ENCODE peak calls at places on chromosomes 11 and 22, in nine cellular contexts. W is stimulated activated CD4-positive, alpha-beta T cell treated with anti-CD3 and anti-CD28 coated beads, Interleukin-4, amount 100 ng/mL, for 24 hours; N is D341Med; Q is stimulated activated CD8-positive, alpha-beta memory T cell treated with anti-CD3 and anti-CD28 coated beads, Interleukin-4, amount 100 ng/mL, for 24 hours; Z is kidney glomerular epithelial cell; U is Right ventricle myocardium superior; M is Peyer's patch; L is HFFc6; J is left cardiac atrium. S is an unnamed sample.

GRCh38 chr11:104682241-104682640 is 216.0 kb downstream of the CASP12 start:
- DNase-seq in U (no peak), Q (no peak), Z (no peak), M (no peak), J (no peak), N (no peak), L (no peak), W (no peak), S (no peak)

GRCh38 chr11:34155759-34156062 is 50.3 kb downstream of the NAT10 start:
- DNase-seq in J (no peak), M (no peak), L (no peak), Q (no peak), Z (no peak), N (no peak), U (no peak), W (no peak), S (no peak)

GRCh38 chr11:65436412-65437032 is 13.9 kb downstream of the NEAT1 start:
- DNase-seq in W (no peak), M (no peak), J (peak), L (no peak), N (no peak), U (peak), Z (no peak), Q (no peak), S (no peak)

GRCh38 chr11:100740440-100740839 is 53.4 kb downstream of the ARHGAP42 start:
- DNase-seq in Q (no peak), M (no peak), N (no peak), W (no peak), U (no peak), L (no peak), Z (peak), J (no peak), S (no peak)

GRCh38 chr11:34516247-34517040 is 2.9 kb upstream of the ELF5 start:
- DNase-seq in W (no peak), L (no peak), Q (no peak), J (no peak), M (no peak), N (no peak), U (no peak), Z (no peak), S (no peak)

GRCh38 chr11:19938051-19938856 is 222.0 kb downstream of the DBX1 start:
- DNase-seq in Z (no peak), L (peak), M (peak), N (peak), Q (peak), U (peak), J (peak), W (peak), S (no peak)

GRCh38 chr11:65852508-65853248 is 5.3 kb downstream of the CFL1 start:
- DNase-seq in J (no peak), Q (no peak), M (peak), W (no peak), N (no peak), L (no peak), U (no peak), Z (no peak), S (no peak)

GRCh38 chr22:19663821-19664325 is 50.4 kb upstream of the SEPTIN5 start:
- DNase-seq in N (peak), Z (no peak), Q (no peak), L (no peak), J (peak), W (no peak), M (no peak), U (peak), S (no peak)

GRCh38 chr22:17106785-17107546 is 14.2 kb downstream of the TMEM121B start:
- DNase-seq in Z (no peak), Q (peak), J (no peak), N (no peak), L (no peak), U (peak), W (peak), M (peak), S (no peak)

GRCh38 chr11:122229078-122229477 is 113.1 kb upstream of the BLID start:
- DNase-seq in N (no peak), J (no peak), L (no peak), Z (peak), Q (no peak), U (no peak), M (no peak), W (no peak), S (no peak)

GRCh38 chr11:61972796-61973602 is 5.6 kb upstream of the FTH1 start:
- DNase-seq in Z (peak), M (peak), U (no peak), W (no peak), J (no peak), N (peak), Q (no peak), L (peak), S (peak)

GRCh38 chr11:117809236-117810055 is 12.4 kb upstream of the DSCAML1 start:
- DNase-seq in W (peak), N (peak), Z (peak), Q (no peak), L (peak), U (peak), M (peak), J (peak), S (no peak)

GRCh38 chr11:69538840-69539239 is 57.4 kb downstream of the LINC01488 start:
- DNase-seq in W (no peak), Q (no peak), J (peak), U (no peak), M (no peak), L (no peak), Z (no peak), N (no peak), S (no peak)

GRCh38 chr11:121292503-121293275 is at the start of gene SC5D:
- DNase-seq in Z (peak), Q (peak), U (peak), M (peak), W (peak), J (peak), N (peak), L (peak), S (peak)

S was measured in kidney epithelial cell.